ENCODE peak calls at places on chromosomes 11 and 22, in eight cellular contexts. J, U, T, Y, F, B, Q and Z are unnamed samples.

GRCh38 chr11:267491-267994 is 10.7 kb upstream of the NLRP6 start:
- DNase-seq in J (no peak), U (no peak), T (no peak), Y (peak; percentile 42), F (no peak), B (peak; percentile 51), Q (no peak), Z (no peak)

GRCh38 chr11:133176748-133177147 is 355.6 kb downstream of the OPCML start:
- DNase-seq in J (no peak), U (no peak), T (no peak), Y (no peak), F (no peak), B (no peak), Q (no peak), Z (no peak)

GRCh38 chr11:126438272-126438671 is 82.8 kb downstream of the ST3GAL4 start:
- DNase-seq in J (no peak), U (no peak), T (no peak), Y (no peak), F (no peak), B (no peak), Q (no peak), Z (no peak)

GRCh38 chr11:76576166-76576565 is 94.4 kb downstream of the LRRC32 start:
- DNase-seq in J (no peak), U (no peak), T (no peak), Y (no peak), F (no peak), B (no peak), Q (no peak), Z (no peak)

GRCh38 chr22:22458896-22459588 is 49.5 kb downstream of the ZNF280B start:
- DNase-seq in J (no peak), U (no peak), T (no peak), Y (no peak), F (no peak), B (no peak), Q (no peak), Z (no peak)

GRCh38 chr11:29629281-29629680 is 387.5 kb downstream of the KCNA4 start:
- DNase-seq in J (no peak), U (peak; percentile 2), T (no peak), Y (no peak), F (no peak), B (no peak), Q (no peak), Z (no peak)

GRCh38 chr11:120052196-120052775 is 85.6 kb downstream of the TRIM29 start:
- DNase-seq in J (no peak), U (no peak), T (no peak), Y (no peak), F (no peak), B (no peak), Q (no peak), Z (no peak)

GRCh38 chr11:68313574-68314202 is 1.3 kb downstream of the LRP5 start:
- DNase-seq in J (no peak), U (peak; percentile 6), T (no peak), Y (no peak), F (peak; percentile 52), B (no peak), Q (no peak), Z (no peak)

GRCh38 chr11:45872513-45873356 is 12.7 kb upstream of the MAPK8IP1 start:
- DNase-seq in J (peak; percentile 71), U (peak; percentile 82), T (no peak), Y (peak; percentile 38), F (peak; percentile 51), B (peak; percentile 17), Q (peak; percentile 87), Z (no peak)

GRCh38 chr11:69396051-69396947 is 85.2 kb upstream of the LINC01488 start:
- DNase-seq in J (no peak), U (no peak), T (no peak), Y (no peak), F (no peak), B (no peak), Q (no peak), Z (no peak)

GRCh38 chr11:119051440-119052162 is 5.4 kb downstream of the HYOU1 start:
- DNase-seq in J (no peak), U (no peak), T (no peak), Y (no peak), F (no peak), B (no peak), Q (no peak), Z (no peak)

GRCh38 chr11:6568191-6568918 is 35.1 kb downstream of the RRP8 start:
- DNase-seq in J (peak; percentile 38), U (peak; percentile 45), T (no peak), Y (peak; percentile 13), F (no peak), B (no peak), Q (peak; percentile 23), Z (no peak)

GRCh38 chr11:72524711-72525110 is 90.4 kb upstream of the CLPB start:
- DNase-seq in J (no peak), U (peak; percentile 63), T (no peak), Y (no peak), F (no peak), B (no peak), Q (peak; percentile 23), Z (no peak)

GRCh38 chr11:79546366-79546765 is 105.5 kb upstream of the TENM4 start:
- DNase-seq in J (no peak), U (no peak), T (no peak), Y (no peak), F (no peak), B (no peak), Q (no peak), Z (no peak)

GRCh38 chr22:33864723-33865130 is 55.5 kb downstream of the LARGE1 start:
- DNase-seq in J (no peak), U (no peak), T (no peak), Y (no peak), F (no peak), B (no peak), Q (no peak), Z (no peak)

GRCh38 chr22:47933891-47934290 is 1171.4 kb downstream of the TBC1D22A start:
- DNase-seq in J (no peak), U (no peak), T (no peak), Y (no peak), F (no peak), B (no peak), Q (no peak), Z (no peak)

GRCh38 chr11:6249822-6250555 is 9.6 kb upstream of the CCKBR start:
- DNase-seq in J (no peak), U (peak; percentile 74), T (no peak), Y (no peak), F (no peak), B (no peak), Q (peak; percentile 82), Z (no peak)

GRCh38 chr11:64100345-64100744 is 64.6 kb downstream of the FLRT1 start:
- DNase-seq in J (no peak), U (no peak), T (no peak), Y (no peak), F (no peak), B (no peak), Q (no peak), Z (no peak)

GRCh38 chr11:60987577-60988277 is 16.2 kb downstream of the CD6 start:
- DNase-seq in J (no peak), U (no peak), T (no peak), Y (no peak), F (no peak), B (peak; percentile 56), Q (no peak), Z (no peak)

GRCh38 chr11:96969251-96969650 is 579.4 kb downstream of the JRKL start:
- DNase-seq in J (no peak), U (no peak), T (no peak), Y (no peak), F (no peak), B (no peak), Q (no peak), Z (no peak)

GRCh38 chr22:29260601-29261315 is 7.0 kb downstream of the RHBDD3 start:
- DNase-seq in J (no peak), U (no peak), T (no peak), Y (no peak), F (no peak), B (no peak), Q (no peak), Z (no peak)

GRCh38 chr11:27416568-27417176 is 53.7 kb upstream of the CCDC34 start:
- DNase-seq in J (no peak), U (no peak), T (no peak), Y (no peak), F (no peak), B (no peak), Q (no peak), Z (no peak)

GRCh38 chr22:36739185-36739584 is 35.6 kb upstream of the CACNG2 start:
- DNase-seq in J (no peak), U (no peak), T (no peak), Y (no peak), F (no peak), B (no peak), Q (no peak), Z (peak; percentile 22)

GRCh38 chr22:22106855-22107254 is 124.3 kb upstream of the TOP3B start:
- DNase-seq in J (no peak), U (no peak), T (no peak), Y (no peak), F (no peak), B (no peak), Q (no peak), Z (no peak)

GRCh38 chr11:130456276-130456675 is 7.8 kb downstream of the ADAMTS15 start:
- DNase-seq in J (no peak), U (no peak), T (no peak), Y (no peak), F (no peak), B (no peak), Q (no peak), Z (no peak)

GRCh38 chr11:44139565-44140313 is 44.3 kb downstream of the EXT2 start:
- DNase-seq in J (no peak), U (no peak), T (no peak), Y (no peak), F (no peak), B (no peak), Q (no peak), Z (no peak)

GRCh38 chr11:2562181-2562581 is 117.4 kb downstream of the KCNQ1 start:
- DNase-seq in J (peak; percentile 92), U (no peak), T (no peak), Y (no peak), F (no peak), B (no peak), Q (no peak), Z (no peak)